ENCODE peak calls at places on chromosomes 1 and 21, in four cellular contexts. N, M, Q and B are unnamed samples.
A peak's percentile ranks its signal among the peaks of the same experiment; 100 is the strongest.

GRCh38 chr1:117084231-117084630 is 24.1 kb downstream of the TTF2 start:
- DNase-seq in N (no peak), Q (no peak), M (no peak), B (no peak)

GRCh38 chr21:27693376-27693775 is 726.5 kb upstream of the ADAMTS5 start:
- DNase-seq in M (no peak), Q (no peak), N (no peak), B (no peak)

GRCh38 chr1:119163396-119163795 is 22.9 kb upstream of the WARS2 start:
- DNase-seq in N (no peak), Q (no peak), M (no peak), B (no peak)

GRCh38 chr1:61270761-61271411 is 188.5 kb downstream of the NFIA start:
- DNase-seq in M (no peak), N (no peak), Q (no peak), B (peak; percentile 34)

GRCh38 chr1:247487057-247487456 is 29.2 kb upstream of the OR2B11 start:
- DNase-seq in M (no peak), Q (no peak), N (peak; percentile 13), B (peak; percentile 34)

GRCh38 chr1:223019236-223019635 is 123.8 kb downstream of the TLR5 start:
- DNase-seq in N (no peak), M (no peak), Q (no peak), B (no peak)

GRCh38 chr1:193680247-193680923 is 494.0 kb upstream of the B3GALT2 start:
- DNase-seq in N (no peak), M (no peak), Q (no peak), B (no peak)

GRCh38 chr1:89990976-89991831 is 3.7 kb upstream of the ZNF326 start:
- DNase-seq in M (no peak), N (peak; percentile 45), Q (no peak), B (no peak)

GRCh38 chr1:90223401-90223800 is 228.5 kb downstream of the ZNF326 start:
- DNase-seq in Q (no peak), M (no peak), N (no peak), B (no peak)

GRCh38 chr21:45336870-45337269 is 49.2 kb upstream of the POFUT2 start:
- DNase-seq in M (no peak), Q (no peak), N (no peak), B (no peak)

GRCh38 chr1:192485692-192486436 is 89.7 kb upstream of the RGS1 start:
- DNase-seq in Q (no peak), N (no peak), M (no peak), B (no peak)

GRCh38 chr1:246497331-246497915 is 9.7 kb downstream of the SMYD3 start:
- DNase-seq in M (no peak), Q (no peak), N (peak; percentile 76), B (peak; percentile 18)

GRCh38 chr1:11198851-11199628 is 9.9 kb downstream of the ANGPTL7 start:
- DNase-seq in Q (no peak), M (no peak), N (peak; percentile 86), B (no peak)

GRCh38 chr1:2925291-2925690 is 96.0 kb upstream of the ACTRT2 start:
- DNase-seq in Q (no peak), N (no peak), M (no peak), B (no peak)

GRCh38 chr1:71509051-71509595 is 428.3 kb upstream of the ZRANB2 start:
- DNase-seq in Q (no peak), M (no peak), N (no peak), B (no peak)

GRCh38 chr21:34702341-34702807 is 33.6 kb downstream of the CLIC6 start:
- DNase-seq in M (peak; percentile 88), N (no peak), Q (no peak), B (no peak)

GRCh38 chr1:109882288-109883245 is 28.1 kb upstream of the CSF1 start:
- DNase-seq in N (no peak), Q (no peak), M (peak; percentile 78), B (no peak)

GRCh38 chr1:58814251-58815068 is 30.6 kb upstream of the JUN start:
- DNase-seq in Q (no peak), N (no peak), M (peak; percentile 86), B (peak; percentile 18)

GRCh38 chr1:50929376-50929958 is 30.6 kb downstream of the FAF1 start:
- DNase-seq in M (no peak), N (peak; percentile 70), Q (no peak), B (peak; percentile 12)

GRCh38 chr1:119294728-119295127 is 73.9 kb upstream of the HAO2 start:
- DNase-seq in N (no peak), M (no peak), Q (no peak), B (no peak)

GRCh38 chr1:47866631-47867446 is 130.3 kb downstream of the TRABD2B start:
- DNase-seq in Q (no peak), M (no peak), N (peak; percentile 77), B (no peak)

GRCh38 chr1:171884475-171884874 is 43.2 kb downstream of the DNM3 start:
- DNase-seq in N (no peak), Q (no peak), M (no peak), B (no peak)

GRCh38 chr1:206471415-206471801 is 1.1 kb downstream of the IKBKE start:
- DNase-seq in Q (no peak), N (no peak), M (no peak), B (no peak)

GRCh38 chr1:100358210-100358609 is 5.9 kb downstream of the CDC14A start:
- DNase-seq in M (no peak), N (no peak), Q (no peak), B (peak; percentile 30)

GRCh38 chr1:59750612-59751395 is 63.9 kb upstream of the HOOK1 start:
- DNase-seq in Q (no peak), M (no peak), N (no peak), B (no peak)

GRCh38 chr21:44920694-44921604 is at the start of gene ITGB2:
- DNase-seq in M (no peak), Q (peak; percentile 64), N (no peak), B (no peak)

GRCh38 chr1:229271448-229272120 is 673 bp downstream of the RAB4A start:
- DNase-seq in Q (peak; percentile 30), M (no peak), N (no peak), B (peak; percentile 52)

GRCh38 chr1:5690878-5691277 is 301.3 kb downstream of the NPHP4 start:
- DNase-seq in N (no peak), Q (no peak), M (no peak), B (no peak)

GRCh38 chr1:218971166-218971565 is 202.5 kb upstream of the LYPLAL1 start:
- DNase-seq in M (no peak), N (no peak), Q (no peak), B (no peak)

GRCh38 chr21:31660134-31660565 is 657 bp downstream of the SOD1 start:
- DNase-seq in N (no peak), M (peak; percentile 79), Q (no peak), B (no peak)